ENCODE peak calls at places on chromosome 15, in six cellular contexts. One of them, this sample, is unnamed.

GRCh38 chr15:32957219-32957618 is 237.3 kb downstream of the FMN1 start:
- DNase-seq in CD8-positive, alpha-beta memory T cell: no peak
- DNase-seq in RWPE2: no peak
- DNase-seq in fibroblast of pulmonary artery: no peak
- DNase-seq in D341Med: no peak
- DNase-seq in SW480: no peak
- DNase-seq in this sample: no peak

GRCh38 chr15:29613951-29614382 is 208.3 kb downstream of the TJP1 start:
- DNase-seq in CD8-positive, alpha-beta memory T cell: no peak
- DNase-seq in RWPE2: no peak
- DNase-seq in fibroblast of pulmonary artery: peak; percentile 44
- DNase-seq in D341Med: no peak
- DNase-seq in SW480: peak; percentile 25
- DNase-seq in this sample: no peak

GRCh38 chr15:74604983-74605809 is 10.4 kb upstream of the CLK3 start:
- DNase-seq in CD8-positive, alpha-beta memory T cell: no peak
- DNase-seq in RWPE2: no peak
- DNase-seq in fibroblast of pulmonary artery: no peak
- DNase-seq in D341Med: no peak
- DNase-seq in SW480: no peak
- DNase-seq in this sample: no peak

GRCh38 chr15:79989682-79990081 is 18.7 kb upstream of the BCL2A1 start:
- DNase-seq in CD8-positive, alpha-beta memory T cell: no peak
- DNase-seq in RWPE2: no peak
- DNase-seq in fibroblast of pulmonary artery: peak; percentile 47
- DNase-seq in D341Med: no peak
- DNase-seq in SW480: no peak
- DNase-seq in this sample: no peak

GRCh38 chr15:58019503-58020376 is 45.8 kb downstream of the ALDH1A2 start:
- DNase-seq in CD8-positive, alpha-beta memory T cell: no peak
- DNase-seq in RWPE2: no peak
- DNase-seq in fibroblast of pulmonary artery: peak; percentile 62
- DNase-seq in D341Med: no peak
- DNase-seq in SW480: no peak
- DNase-seq in this sample: no peak

GRCh38 chr15:60325905-60326304 is 71.9 kb downstream of the ANXA2 start:
- DNase-seq in CD8-positive, alpha-beta memory T cell: no peak
- DNase-seq in RWPE2: no peak
- DNase-seq in fibroblast of pulmonary artery: no peak
- DNase-seq in D341Med: no peak
- DNase-seq in SW480: no peak
- DNase-seq in this sample: no peak

GRCh38 chr15:97072560-97072959 is 742.1 kb downstream of the NR2F2 start:
- DNase-seq in CD8-positive, alpha-beta memory T cell: no peak
- DNase-seq in RWPE2: no peak
- DNase-seq in fibroblast of pulmonary artery: no peak
- DNase-seq in D341Med: no peak
- DNase-seq in SW480: no peak
- DNase-seq in this sample: no peak

GRCh38 chr15:50970524-50970923 is 62.0 kb downstream of the AP4E1 start:
- DNase-seq in CD8-positive, alpha-beta memory T cell: no peak
- DNase-seq in RWPE2: no peak
- DNase-seq in fibroblast of pulmonary artery: no peak
- DNase-seq in D341Med: no peak
- DNase-seq in SW480: no peak
- DNase-seq in this sample: no peak

GRCh38 chr15:78640840-78641733 is at the start of gene CHRNB4:
- DNase-seq in CD8-positive, alpha-beta memory T cell: peak; percentile 25
- DNase-seq in RWPE2: peak; percentile 64
- DNase-seq in fibroblast of pulmonary artery: peak; percentile 27
- DNase-seq in D341Med: no peak
- DNase-seq in SW480: no peak
- DNase-seq in this sample: no peak

GRCh38 chr15:93217343-93217742 is 128.3 kb upstream of the RGMA start:
- DNase-seq in CD8-positive, alpha-beta memory T cell: no peak
- DNase-seq in RWPE2: no peak
- DNase-seq in fibroblast of pulmonary artery: no peak
- DNase-seq in D341Med: no peak
- DNase-seq in SW480: peak; percentile 77
- DNase-seq in this sample: peak; percentile 37

GRCh38 chr15:62824111-62824737 is 218.3 kb upstream of the TPM1 start:
- DNase-seq in CD8-positive, alpha-beta memory T cell: no peak
- DNase-seq in RWPE2: no peak
- DNase-seq in fibroblast of pulmonary artery: peak; percentile 68
- DNase-seq in D341Med: no peak
- DNase-seq in SW480: no peak
- DNase-seq in this sample: no peak

GRCh38 chr15:74396445-74397238 is 29.2 kb upstream of the CYP11A1 start:
- DNase-seq in CD8-positive, alpha-beta memory T cell: peak; percentile 27
- DNase-seq in RWPE2: peak; percentile 96
- DNase-seq in fibroblast of pulmonary artery: no peak
- DNase-seq in D341Med: no peak
- DNase-seq in SW480: peak; percentile 87
- DNase-seq in this sample: no peak

GRCh38 chr15:25481208-25481862 is 42.5 kb upstream of the UBE3A start:
- DNase-seq in CD8-positive, alpha-beta memory T cell: no peak
- DNase-seq in RWPE2: no peak
- DNase-seq in fibroblast of pulmonary artery: no peak
- DNase-seq in D341Med: peak; percentile 70
- DNase-seq in SW480: no peak
- DNase-seq in this sample: no peak

GRCh38 chr15:68415501-68416157 is 16.3 kb downstream of the ITGA11 start:
- DNase-seq in CD8-positive, alpha-beta memory T cell: no peak
- DNase-seq in RWPE2: peak; percentile 54
- DNase-seq in fibroblast of pulmonary artery: no peak
- DNase-seq in D341Med: no peak
- DNase-seq in SW480: peak; percentile 53
- DNase-seq in this sample: peak; percentile 57

GRCh38 chr15:64152507-64153387 is 1.2 kb downstream of the SNX22 start:
- DNase-seq in CD8-positive, alpha-beta memory T cell: peak; percentile 20
- DNase-seq in RWPE2: no peak
- DNase-seq in fibroblast of pulmonary artery: no peak
- DNase-seq in D341Med: no peak
- DNase-seq in SW480: no peak
- DNase-seq in this sample: no peak

GRCh38 chr15:66401130-66402021 is 14.7 kb downstream of the MAP2K1 start:
- DNase-seq in CD8-positive, alpha-beta memory T cell: peak; percentile 23
- DNase-seq in RWPE2: no peak
- DNase-seq in fibroblast of pulmonary artery: no peak
- DNase-seq in D341Med: peak; percentile 26
- DNase-seq in SW480: no peak
- DNase-seq in this sample: no peak

GRCh38 chr15:68640791-68641331 is 62.1 kb downstream of the CORO2B start:
- DNase-seq in CD8-positive, alpha-beta memory T cell: no peak
- DNase-seq in RWPE2: peak; percentile 95
- DNase-seq in fibroblast of pulmonary artery: no peak
- DNase-seq in D341Med: no peak
- DNase-seq in SW480: no peak
- DNase-seq in this sample: no peak

GRCh38 chr15:40812721-40813425 is 5.6 kb upstream of the DNAJC17 start:
- DNase-seq in CD8-positive, alpha-beta memory T cell: no peak
- DNase-seq in RWPE2: no peak
- DNase-seq in fibroblast of pulmonary artery: no peak
- DNase-seq in D341Med: no peak
- DNase-seq in SW480: no peak
- DNase-seq in this sample: no peak

GRCh38 chr15:95590533-95591044 is 739.9 kb upstream of the NR2F2 start:
- DNase-seq in CD8-positive, alpha-beta memory T cell: no peak
- DNase-seq in RWPE2: no peak
- DNase-seq in fibroblast of pulmonary artery: peak; percentile 72
- DNase-seq in D341Med: no peak
- DNase-seq in SW480: no peak
- DNase-seq in this sample: no peak